ENCODE peak calls at places on chromosomes 2 and 18, in eight cellular contexts. A is neural progenitor cell, K is GM12878, M is BE2C, H is thoracic aorta, F is A549, W is heart left ventricle, Q is transverse colon. V is an unnamed sample.

GRCh38 chr2:86821842-86822241 is 31.1 kb upstream of the CD8A start:
- DNase-seq in W (no peak), F (no peak), Q (no peak), M (no peak), H (no peak), A (no peak), K (no peak), V (no peak)

GRCh38 chr2:30666307-30666874 is 140.9 kb downstream of the CAPN13 start:
- DNase-seq in Q (no peak), F (peak; percentile 52), K (peak; percentile 32), M (peak; percentile 44), A (no peak), H (no peak), W (no peak), V (no peak)

GRCh38 chr2:151761193-151761592 is 26.9 kb upstream of the NEB start:
- DNase-seq in K (no peak), A (no peak), F (no peak), H (no peak), Q (no peak), M (no peak), W (no peak), V (no peak)

GRCh38 chr2:174765576-174765975 is 1.3 kb upstream of the CHRNA1 start:
- DNase-seq in Q (no peak), H (no peak), W (no peak), A (no peak), F (no peak), M (no peak), K (no peak), V (no peak)

GRCh38 chr2:210363261-210363660 is 48.3 kb upstream of the MYL1 start:
- DNase-seq in F (no peak), W (no peak), A (no peak), K (no peak), M (no peak), Q (no peak), H (no peak), V (no peak)

GRCh38 chr18:55462652-55463051 is 125.3 kb downstream of the TCF4 start:
- DNase-seq in W (no peak), K (no peak), F (no peak), M (no peak), A (no peak), Q (no peak), H (no peak), V (no peak)

GRCh38 chr2:230930928-230931555 is 6.0 kb upstream of the GPR55 start:
- DNase-seq in M (no peak), A (no peak), W (peak; percentile 31), K (no peak), F (no peak), Q (no peak), H (no peak), V (no peak)

GRCh38 chr2:55862269-55862668 is 61.3 kb downstream of the EFEMP1 start:
- DNase-seq in A (no peak), K (no peak), F (peak; percentile 21), H (peak; percentile 25), W (no peak), Q (no peak), M (no peak), V (no peak)

GRCh38 chr2:20184067-20184938 is 40.6 kb downstream of the SDC1 start:
- DNase-seq in F (peak; percentile 86), K (no peak), A (no peak), H (no peak), M (no peak), Q (no peak), W (no peak), V (no peak)

GRCh38 chr2:202032841-202033316 is 776 bp upstream of the FZD7 start:
- DNase-seq in A (peak; percentile 87), M (peak; percentile 34), H (no peak), K (no peak), Q (peak; percentile 67), W (peak; percentile 79), F (peak; percentile 49), V (peak; percentile 22)

GRCh38 chr2:88196490-88197087 is 26.4 kb downstream of the THNSL2 start:
- DNase-seq in W (no peak), K (no peak), F (no peak), Q (no peak), H (no peak), M (no peak), A (no peak), V (no peak)

GRCh38 chr2:188695953-188696352 is 278.2 kb upstream of the COL3A1 start:
- DNase-seq in Q (no peak), A (no peak), F (no peak), W (no peak), M (no peak), K (no peak), H (no peak), V (no peak)

GRCh38 chr18:60372598-60372997 is at the start of gene MC4R:
- DNase-seq in Q (peak; percentile 17), F (peak; percentile 12), A (peak; percentile 30), K (no peak), W (no peak), H (no peak), M (peak; percentile 68), V (no peak)

GRCh38 chr2:16475581-16475980 is 190.1 kb downstream of the CYRIA start:
- DNase-seq in A (no peak), W (no peak), K (no peak), H (no peak), M (no peak), Q (no peak), F (no peak), V (no peak)

GRCh38 chr2:46615555-46616487 is 136.5 kb downstream of the TMEM247 start:
- DNase-seq in F (peak; percentile 14), W (no peak), Q (peak; percentile 16), H (no peak), A (peak; percentile 64), K (no peak), M (no peak), V (peak; percentile 14)

GRCh38 chr2:27041708-27042107 is 8.9 kb downstream of the TMEM214 start:
- DNase-seq in F (no peak), H (no peak), M (no peak), Q (no peak), K (no peak), W (no peak), A (no peak), V (no peak)

GRCh38 chr2:66495788-66496640 is 61.1 kb downstream of the MEIS1 start:
- DNase-seq in A (peak; percentile 38), W (no peak), M (no peak), H (peak; percentile 45), F (peak; percentile 47), Q (no peak), K (no peak), V (no peak)

GRCh38 chr2:27088644-27089043 is 2.1 kb downstream of the KHK start:
- DNase-seq in F (no peak), H (no peak), M (no peak), Q (no peak), K (no peak), W (no peak), A (no peak), V (no peak)

DNA sequence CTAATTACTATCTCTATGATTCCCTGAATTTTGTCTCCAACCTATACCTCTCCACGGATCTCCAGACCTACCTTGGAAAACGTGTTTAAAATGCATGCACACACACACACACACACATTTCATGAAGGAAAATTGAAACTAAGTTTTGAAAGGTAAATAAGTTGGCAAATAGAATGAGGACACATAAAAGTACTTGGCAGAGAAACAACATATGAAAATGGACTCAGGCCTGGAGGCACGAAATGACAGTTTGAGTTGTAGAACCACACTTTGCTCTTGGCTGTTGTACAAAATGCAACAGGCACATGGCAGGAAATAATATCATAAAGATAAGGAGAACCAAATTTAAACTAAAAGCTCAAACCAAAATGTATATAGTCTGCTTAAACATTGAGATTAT is 868.1 kb upstream of the CNTNAP5 start:
- DNase-seq in M (no peak), W (no peak), F (no peak), Q (no peak), H (no peak), K (no peak), A (no peak), V (no peak)
- H3K9me3 ChIP-seq in M (no peaks in the 10 kb centered on the region), W (no peaks in the 10 kb centered on the region), F (no peaks in the 10 kb centered on the region), Q (no peaks in the 10 kb centered on the region), H (no peaks in the 10 kb centered on the region), K (no peaks in the 10 kb centered on the region), A (no peaks in the 10 kb centered on the region), V (no peaks in the 10 kb centered on the region)

GRCh38 chr18:62730926-62731325 is 15.6 kb downstream of the PHLPP1 start:
- DNase-seq in M (no peak), Q (no peak), W (no peak), H (no peak), A (no peak), K (no peak), F (no peak), V (no peak)

GRCh38 chr18:62732631-62733030 is 17.3 kb downstream of the PHLPP1 start:
- DNase-seq in F (no peak), A (no peak), Q (no peak), W (no peak), M (no peak), H (no peak), K (no peak), V (no peak)

GRCh38 chr18:62728254-62728653 is 12.9 kb downstream of the PHLPP1 start:
- DNase-seq in W (no peak), K (no peak), H (no peak), Q (no peak), M (no peak), A (no peak), F (no peak), V (no peak)

GRCh38 chr18:62725896-62726295 is 10.6 kb downstream of the PHLPP1 start:
- DNase-seq in W (no peak), Q (no peak), F (no peak), M (no peak), K (no peak), H (no peak), A (no peak), V (no peak)

GRCh38 chr18:62729487-62730386 is 14.4 kb downstream of the PHLPP1 start:
- DNase-seq in K (no peak), M (no peak), Q (no peak), H (no peak), A (no peak), W (no peak), F (no peak), V (no peak)
- H3K9me3 ChIP-seq in K (peaks cover 7% of the 10 kb centered on the region), M (no peaks in the 10 kb centered on the region), Q (no peaks in the 10 kb centered on the region), H (peaks cover 7% of the 10 kb centered on the region), A (no peaks in the 10 kb centered on the region), W (no peaks in the 10 kb centered on the region), F (no peaks in the 10 kb centered on the region), V (no peaks in the 10 kb centered on the region)

GRCh38 chr2:24898122-24899109 is 21.6 kb downstream of the ADCY3 start:
- DNase-seq in A (peak; percentile 28), M (no peak), W (peak; percentile 57), Q (no peak), H (no peak), K (no peak), F (no peak), V (no peak)
- H3K9me3 ChIP-seq in A (peaks cover 5% of the 10 kb centered on the region), M (no peaks in the 10 kb centered on the region), W (peaks cover 15% of the 10 kb centered on the region), Q (peaks cover 18% of the 10 kb centered on the region), H (peaks cover 17% of the 10 kb centered on the region), K (peaks cover 15% of the 10 kb centered on the region), F (peaks cover 43% of the 10 kb centered on the region), V (peaks cover 4% of the 10 kb centered on the region)

DNA sequence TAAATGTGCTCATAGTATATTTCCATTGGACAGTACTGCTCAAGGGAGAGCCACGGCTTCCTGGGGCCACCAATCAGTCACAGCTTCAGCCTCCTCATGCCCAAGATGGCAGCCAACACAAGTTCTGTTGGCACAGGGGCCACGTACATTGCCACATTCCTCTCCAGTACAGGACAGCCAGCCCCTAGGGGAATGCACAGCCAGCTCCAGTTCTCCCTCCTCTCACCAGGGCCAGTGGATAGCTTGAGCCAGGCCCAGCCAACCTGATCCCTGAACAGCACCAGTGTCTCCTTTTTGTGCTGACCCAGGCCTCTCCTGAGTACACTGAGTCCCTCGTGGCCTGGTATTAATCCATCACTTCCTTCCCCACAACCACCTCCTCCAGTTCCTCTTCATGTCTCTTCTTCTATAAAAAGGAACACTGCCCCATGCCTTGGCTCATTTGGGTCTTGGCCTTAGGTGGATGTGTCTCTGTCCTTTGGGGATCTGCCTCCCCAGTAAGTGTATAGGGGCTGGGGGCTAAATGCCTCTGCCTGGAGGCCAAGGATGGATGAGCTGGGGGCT is 168.7 kb downstream of the TNS1 start:
- DNase-seq in M (no peak), W (peak; percentile 64), A (no peak), H (no peak), F (no peak), Q (no peak), K (no peak), V (no peak)
- H3K9me3 ChIP-seq in M (no peaks in the 10 kb centered on the region), W (no peaks in the 10 kb centered on the region), A (no peaks in the 10 kb centered on the region), H (no peaks in the 10 kb centered on the region), F (no peaks in the 10 kb centered on the region), Q (no peaks in the 10 kb centered on the region), K (no peaks in the 10 kb centered on the region), V (no peaks in the 10 kb centered on the region)

V was measured in T-helper 17 cell.